ENCODE peak calls at places on chromosomes 11 and 22, in nine cellular contexts. One of them, this sample, is unnamed.

GRCh38 chr22:32539631-32540449 is 65.2 kb downstream of the FBXO7 start:
- DNase-seq in Peyer's patch: no peak
- DNase-seq in mammary epithelial cell: peak
- DNase-seq in AG04450: no peak
- DNase-seq in breast epithelium: no peak
- DNase-seq in spleen: no peak
- DNase-seq in thoracic aorta: no peak
- DNase-seq in neural progenitor cell: no peak
- DNase-seq in sigmoid colon: peak
- DNase-seq in this sample: no peak

GRCh38 chr11:75346912-75347647 is 4.4 kb downstream of the ARRB1 start:
- DNase-seq in breast epithelium: peak
- DNase-seq in sigmoid colon: peak
- DNase-seq in spleen: no peak
- DNase-seq in thoracic aorta: no peak
- DNase-seq in mammary epithelial cell: no peak
- DNase-seq in AG04450: no peak
- DNase-seq in neural progenitor cell: no peak
- DNase-seq in Peyer's patch: peak
- DNase-seq in this sample: no peak

GRCh38 chr11:61955031-61955415 is 4.9 kb downstream of the BEST1 start:
- DNase-seq in breast epithelium: no peak
- DNase-seq in mammary epithelial cell: peak
- DNase-seq in spleen: peak
- DNase-seq in thoracic aorta: no peak
- DNase-seq in Peyer's patch: no peak
- DNase-seq in neural progenitor cell: peak
- DNase-seq in AG04450: no peak
- DNase-seq in sigmoid colon: peak
- DNase-seq in this sample: no peak

GRCh38 chr11:117284053-117284452 is 7.1 kb upstream of the BACE1-AS start:
- DNase-seq in breast epithelium: no peak
- DNase-seq in spleen: no peak
- DNase-seq in thoracic aorta: no peak
- DNase-seq in mammary epithelial cell: no peak
- DNase-seq in neural progenitor cell: no peak
- DNase-seq in AG04450: no peak
- DNase-seq in sigmoid colon: no peak
- DNase-seq in Peyer's patch: no peak
- DNase-seq in this sample: no peak

GRCh38 chr11:112625816-112626215 is 335.4 kb upstream of the NCAM1 start:
- DNase-seq in neural progenitor cell: peak
- DNase-seq in AG04450: no peak
- DNase-seq in breast epithelium: no peak
- DNase-seq in sigmoid colon: no peak
- DNase-seq in Peyer's patch: no peak
- DNase-seq in thoracic aorta: no peak
- DNase-seq in mammary epithelial cell: peak
- DNase-seq in spleen: no peak
- DNase-seq in this sample: peak

GRCh38 chr22:32932176-32932575 is 126.0 kb downstream of the SYN3 start:
- DNase-seq in spleen: no peak
- DNase-seq in thoracic aorta: no peak
- DNase-seq in breast epithelium: no peak
- DNase-seq in sigmoid colon: no peak
- DNase-seq in mammary epithelial cell: peak
- DNase-seq in neural progenitor cell: no peak
- DNase-seq in AG04450: peak
- DNase-seq in Peyer's patch: no peak
- DNase-seq in this sample: peak

GRCh38 chr11:19606856-19607655 is 105.6 kb upstream of the NAV2 start:
- DNase-seq in neural progenitor cell: no peak
- DNase-seq in AG04450: no peak
- DNase-seq in mammary epithelial cell: no peak
- DNase-seq in thoracic aorta: no peak
- DNase-seq in sigmoid colon: no peak
- DNase-seq in breast epithelium: no peak
- DNase-seq in spleen: no peak
- DNase-seq in Peyer's patch: no peak
- DNase-seq in this sample: no peak

GRCh38 chr22:20446383-20446970 is 8.9 kb upstream of the SCARF2 start:
- DNase-seq in sigmoid colon: no peak
- DNase-seq in spleen: peak
- DNase-seq in neural progenitor cell: no peak
- DNase-seq in thoracic aorta: no peak
- DNase-seq in breast epithelium: no peak
- DNase-seq in Peyer's patch: no peak
- DNase-seq in mammary epithelial cell: no peak
- DNase-seq in AG04450: no peak
- DNase-seq in this sample: no peak

GRCh38 chr22:41038732-41039131 is 53.7 kb upstream of the EP300 start:
- DNase-seq in spleen: no peak
- DNase-seq in neural progenitor cell: no peak
- DNase-seq in mammary epithelial cell: no peak
- DNase-seq in thoracic aorta: no peak
- DNase-seq in Peyer's patch: no peak
- DNase-seq in AG04450: no peak
- DNase-seq in sigmoid colon: no peak
- DNase-seq in breast epithelium: no peak
- DNase-seq in this sample: no peak

GRCh38 chr11:10943968-10944367 is 86.1 kb upstream of the ZBED5 start:
- DNase-seq in spleen: no peak
- DNase-seq in AG04450: peak
- DNase-seq in breast epithelium: no peak
- DNase-seq in mammary epithelial cell: no peak
- DNase-seq in Peyer's patch: no peak
- DNase-seq in sigmoid colon: no peak
- DNase-seq in thoracic aorta: no peak
- DNase-seq in neural progenitor cell: no peak
- DNase-seq in this sample: no peak

GRCh38 chr11:35850191-35850590 is 93.7 kb upstream of the LDLRAD3 start:
- DNase-seq in breast epithelium: no peak
- DNase-seq in Peyer's patch: no peak
- DNase-seq in mammary epithelial cell: no peak
- DNase-seq in sigmoid colon: no peak
- DNase-seq in spleen: no peak
- DNase-seq in thoracic aorta: no peak
- DNase-seq in AG04450: no peak
- DNase-seq in neural progenitor cell: no peak
- DNase-seq in this sample: no peak

GRCh38 chr11:113957016-113957415 is 17.9 kb upstream of the HTR3A start:
- DNase-seq in thoracic aorta: no peak
- DNase-seq in neural progenitor cell: peak
- DNase-seq in mammary epithelial cell: no peak
- DNase-seq in breast epithelium: no peak
- DNase-seq in sigmoid colon: no peak
- DNase-seq in AG04450: no peak
- DNase-seq in Peyer's patch: no peak
- DNase-seq in spleen: no peak
- DNase-seq in this sample: no peak

GRCh38 chr11:134749040-134749586 is 337.1 kb upstream of the B3GAT1 start:
- DNase-seq in neural progenitor cell: no peak
- DNase-seq in sigmoid colon: no peak
- DNase-seq in thoracic aorta: no peak
- DNase-seq in Peyer's patch: no peak
- DNase-seq in mammary epithelial cell: no peak
- DNase-seq in spleen: peak
- DNase-seq in AG04450: no peak
- DNase-seq in breast epithelium: no peak
- DNase-seq in this sample: no peak

GRCh38 chr11:1445741-1446445 is 40.7 kb downstream of the MOB2 start:
- DNase-seq in AG04450: no peak
- DNase-seq in mammary epithelial cell: no peak
- DNase-seq in Peyer's patch: no peak
- DNase-seq in neural progenitor cell: peak
- DNase-seq in spleen: no peak
- DNase-seq in sigmoid colon: no peak
- DNase-seq in thoracic aorta: no peak
- DNase-seq in breast epithelium: no peak
- DNase-seq in this sample: no peak

GRCh38 chr22:21092797-21093554 is 47.2 kb downstream of the LRRC74B start:
- DNase-seq in spleen: no peak
- DNase-seq in Peyer's patch: no peak
- DNase-seq in neural progenitor cell: no peak
- DNase-seq in mammary epithelial cell: no peak
- DNase-seq in sigmoid colon: no peak
- DNase-seq in thoracic aorta: no peak
- DNase-seq in AG04450: no peak
- DNase-seq in breast epithelium: no peak
- DNase-seq in this sample: no peak

GRCh38 chr11:66495401-66495844 is 15.0 kb upstream of the BBS1 start:
- DNase-seq in AG04450: no peak
- DNase-seq in breast epithelium: no peak
- DNase-seq in Peyer's patch: no peak
- DNase-seq in mammary epithelial cell: no peak
- DNase-seq in spleen: no peak
- DNase-seq in thoracic aorta: no peak
- DNase-seq in sigmoid colon: no peak
- DNase-seq in neural progenitor cell: no peak
- DNase-seq in this sample: no peak

GRCh38 chr11:107151579-107151978 is 133.3 kb upstream of the GUCY1A2 start:
- DNase-seq in mammary epithelial cell: no peak
- DNase-seq in sigmoid colon: no peak
- DNase-seq in Peyer's patch: no peak
- DNase-seq in thoracic aorta: no peak
- DNase-seq in spleen: no peak
- DNase-seq in breast epithelium: no peak
- DNase-seq in AG04450: no peak
- DNase-seq in neural progenitor cell: no peak
- DNase-seq in this sample: no peak

GRCh38 chr22:29030618-29031235 is 30.9 kb downstream of the C22orf31 start:
- DNase-seq in thoracic aorta: peak
- DNase-seq in neural progenitor cell: peak
- DNase-seq in spleen: peak
- DNase-seq in mammary epithelial cell: peak
- DNase-seq in Peyer's patch: peak
- DNase-seq in breast epithelium: peak
- DNase-seq in AG04450: no peak
- DNase-seq in sigmoid colon: peak
- DNase-seq in this sample: no peak

DNA sequence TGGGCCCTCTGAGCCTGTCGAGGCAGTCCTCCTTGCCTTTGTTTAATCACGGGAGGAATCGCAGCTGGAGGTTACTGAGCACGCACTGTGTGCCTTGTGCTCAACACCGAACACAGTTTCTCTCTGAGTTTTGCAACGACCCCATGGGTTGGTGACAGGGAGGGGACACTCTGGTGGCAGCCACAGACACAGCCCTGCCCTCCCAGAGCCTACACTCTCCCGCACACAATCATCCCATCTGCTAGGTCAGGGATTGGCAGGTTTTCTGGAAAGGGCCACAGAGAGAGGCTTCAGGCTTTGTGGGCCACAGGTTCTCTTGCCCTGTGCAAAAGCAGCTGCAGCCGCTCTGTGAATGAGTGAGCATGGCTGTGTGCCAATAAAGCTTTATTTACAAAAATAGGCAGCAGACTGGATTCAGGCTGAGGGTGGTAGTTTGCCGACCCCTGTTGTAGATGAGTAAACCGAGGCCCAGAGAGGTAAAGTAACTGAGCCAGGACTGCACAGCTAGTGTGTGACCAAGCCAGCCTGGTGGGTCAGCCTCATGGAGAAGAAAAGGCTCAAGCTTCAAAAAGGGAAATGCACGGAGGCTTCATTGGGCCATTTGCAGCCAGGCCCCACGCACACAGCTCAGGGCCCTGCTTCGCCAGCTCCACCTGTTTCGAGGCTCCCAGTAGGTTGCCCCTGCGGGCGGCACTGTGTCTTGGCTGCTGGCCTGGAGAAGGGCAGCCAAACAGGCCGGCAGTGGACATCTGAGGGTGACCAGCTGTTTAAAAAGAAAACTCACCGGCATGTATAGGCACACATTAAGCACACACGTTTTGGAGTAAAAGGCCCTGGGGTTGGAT is 16.3 kb downstream of the LTO1 start:
- DNase-seq in AG04450: no peak
- DNase-seq in sigmoid colon: no peak
- DNase-seq in mammary epithelial cell: no peak
- DNase-seq in thoracic aorta: no peak
- DNase-seq in breast epithelium: no peak
- DNase-seq in spleen: peak
- DNase-seq in neural progenitor cell: no peak
- DNase-seq in Peyer's patch: peak
- DNase-seq in this sample: no peak
- H3K27ac ChIP-seq in AG04450: no peak
- H3K27ac ChIP-seq in sigmoid colon: no peak
- H3K27ac ChIP-seq in mammary epithelial cell: no peak
- H3K27ac ChIP-seq in thoracic aorta: no peak
- H3K27ac ChIP-seq in breast epithelium: no peak
- H3K27ac ChIP-seq in spleen: no peak
- H3K27ac ChIP-seq in neural progenitor cell: peak
- H3K27ac ChIP-seq in Peyer's patch: no peak
- H3K27ac ChIP-seq in this sample: no peak

GRCh38 chr11:132289590-132290256 is 919.3 kb downstream of the NTM start:
- DNase-seq in sigmoid colon: no peak
- DNase-seq in AG04450: no peak
- DNase-seq in thoracic aorta: no peak
- DNase-seq in spleen: no peak
- DNase-seq in Peyer's patch: no peak
- DNase-seq in mammary epithelial cell: no peak
- DNase-seq in breast epithelium: no peak
- DNase-seq in neural progenitor cell: no peak
- DNase-seq in this sample: no peak
- H3K27ac ChIP-seq in sigmoid colon: no peak
- H3K27ac ChIP-seq in AG04450: no peak
- H3K27ac ChIP-seq in thoracic aorta: no peak
- H3K27ac ChIP-seq in spleen: peak
- H3K27ac ChIP-seq in Peyer's patch: no peak
- H3K27ac ChIP-seq in mammary epithelial cell: no peak
- H3K27ac ChIP-seq in breast epithelium: no peak
- H3K27ac ChIP-seq in neural progenitor cell: no peak
- H3K27ac ChIP-seq in this sample: no peak

DNA sequence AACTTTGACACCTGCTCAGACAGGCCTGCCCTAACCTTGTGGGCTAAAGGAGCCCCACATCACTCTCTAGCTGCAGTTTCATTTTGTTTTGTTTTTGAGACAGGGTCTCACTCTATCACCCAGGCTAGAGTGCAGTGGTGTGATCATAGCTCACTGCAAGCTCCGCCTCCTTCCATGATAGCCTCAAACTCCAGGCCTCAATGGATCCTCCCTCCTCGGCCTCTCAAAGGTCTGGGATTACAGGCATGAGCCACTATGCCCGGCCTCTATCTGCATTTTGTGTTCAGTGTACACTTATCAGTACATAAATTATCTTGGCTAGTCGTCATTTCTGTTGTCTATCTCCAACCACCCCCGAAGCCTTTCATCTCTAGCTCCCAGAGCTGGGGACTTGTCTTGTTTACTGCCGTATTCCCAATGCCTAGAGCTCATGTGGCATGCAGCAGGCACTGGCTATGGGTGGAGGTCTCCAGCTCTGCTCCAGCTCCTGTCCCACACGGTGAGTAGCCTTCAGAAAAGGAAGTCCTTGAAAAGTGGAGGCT is 22.1 kb upstream of the PEX26 start:
- DNase-seq in sigmoid colon: no peak
- DNase-seq in spleen: peak
- DNase-seq in mammary epithelial cell: no peak
- DNase-seq in Peyer's patch: no peak
- DNase-seq in thoracic aorta: no peak
- DNase-seq in AG04450: no peak
- DNase-seq in breast epithelium: no peak
- DNase-seq in neural progenitor cell: no peak
- DNase-seq in this sample: no peak
- H3K27ac ChIP-seq in sigmoid colon: peak
- H3K27ac ChIP-seq in spleen: peak
- H3K27ac ChIP-seq in mammary epithelial cell: no peak
- H3K27ac ChIP-seq in Peyer's patch: peak
- H3K27ac ChIP-seq in thoracic aorta: peak
- H3K27ac ChIP-seq in AG04450: peak
- H3K27ac ChIP-seq in breast epithelium: peak
- H3K27ac ChIP-seq in neural progenitor cell: no peak
- H3K27ac ChIP-seq in this sample: peak

GRCh38 chr22:49658902-49659280 is 168.8 kb downstream of the BRD1 start:
- DNase-seq in spleen: peak
- DNase-seq in sigmoid colon: no peak
- DNase-seq in breast epithelium: no peak
- DNase-seq in Peyer's patch: peak
- DNase-seq in neural progenitor cell: no peak
- DNase-seq in AG04450: no peak
- DNase-seq in mammary epithelial cell: no peak
- DNase-seq in thoracic aorta: no peak
- DNase-seq in this sample: no peak
- H3K27ac ChIP-seq in spleen: peak
- H3K27ac ChIP-seq in sigmoid colon: no peak
- H3K27ac ChIP-seq in breast epithelium: no peak
- H3K27ac ChIP-seq in Peyer's patch: no peak
- H3K27ac ChIP-seq in neural progenitor cell: no peak
- H3K27ac ChIP-seq in AG04450: no peak
- H3K27ac ChIP-seq in mammary epithelial cell: no peak
- H3K27ac ChIP-seq in thoracic aorta: no peak
- H3K27ac ChIP-seq in this sample: no peak

This sample was measured in epithelial cell of prostate.